ENCODE peak calls at places on chromosomes 2 and 18, in four cellular contexts. Q, P, X and R are unnamed samples.

GRCh38 chr2:14632133-14632936 is at the start of gene LRATD1:
- DNase-seq in P (peak), Q (no peak), X (peak), R (peak)

GRCh38 chr18:26192233-26192632 is 34.0 kb upstream of the TAF4B start:
- DNase-seq in Q (no peak), X (no peak), P (no peak), R (no peak)

GRCh38 chr2:226137201-226137811 is 662.3 kb downstream of the IRS1 start:
- DNase-seq in P (no peak), Q (no peak), X (no peak), R (no peak)

GRCh38 chr2:11029136-11029535 is 117.4 kb downstream of the KCNF1 start:
- DNase-seq in X (no peak), Q (no peak), P (no peak), R (no peak)

GRCh38 chr2:178776725-178777124 is 30.5 kb downstream of the TTN start:
- DNase-seq in Q (no peak), P (no peak), X (no peak), R (no peak)

GRCh38 chr2:198096007-198096406 is 291.6 kb downstream of the PLCL1 start:
- DNase-seq in Q (no peak), P (no peak), X (no peak), R (no peak)

GRCh38 chr18:57575542-57575941 is 11.0 kb downstream of the FECH start:
- DNase-seq in X (no peak), Q (no peak), P (no peak), R (no peak)

GRCh38 chr2:381181-381580 is 93.3 kb upstream of the ALKAL2 start:
- DNase-seq in P (no peak), X (no peak), Q (no peak), R (no peak)

GRCh38 chr2:116716038-116716437 is 1098.5 kb upstream of the DDX18 start:
- DNase-seq in Q (no peak), X (no peak), P (no peak), R (no peak)

GRCh38 chr2:121596221-121597080 is 52.8 kb downstream of the CLASP1 start:
- DNase-seq in P (no peak), X (peak), Q (no peak), R (no peak)

GRCh38 chr2:8623576-8623957 is 58.3 kb upstream of the ID2 start:
- DNase-seq in P (no peak), Q (no peak), X (no peak), R (no peak)

GRCh38 chr2:148391324-148391723 is 253.2 kb upstream of the EPC2 start:
- DNase-seq in P (no peak), Q (no peak), X (no peak), R (no peak)

GRCh38 chr18:2448565-2449151 is 122.6 kb downstream of the METTL4 start:
- DNase-seq in P (no peak), Q (no peak), X (no peak), R (no peak)

GRCh38 chr2:235930701-235931100 is 237.5 kb downstream of the GBX2 start:
- DNase-seq in P (no peak), X (no peak), Q (no peak), R (peak)